ENCODE peak calls at places on chromosomes 7 and 10, in five cellular contexts. O, R, F, T and Q are unnamed samples. For H3K9me3, the result is how much of the 10 kb centered on the place peaks cover.

GRCh38 chr10:78905940-78906308 is 162.8 kb upstream of the ZMIZ1 start:
- DNase-seq in R (peak), F (no peak), O (no peak), T (no peak), Q (no peak)

GRCh38 chr7:149469806-149470205 is 8.9 kb upstream of the ZNF777 start:
- DNase-seq in O (no peak), F (no peak), R (no peak), T (no peak), Q (no peak)

GRCh38 chr7:131026297-131027003 is 292.4 kb upstream of the KLF14 start:
- DNase-seq in F (peak), T (no peak), R (no peak), O (no peak), Q (no peak)

GRCh38 chr10:79239275-79239779 is 107.9 kb upstream of the PPIF start:
- DNase-seq in R (peak), O (peak), F (peak), T (peak), Q (no peak)

GRCh38 chr10:117216611-117217195 is 19.4 kb downstream of the KCNK18 start:
- DNase-seq in O (peak), T (peak), F (peak), R (peak), Q (peak)

GRCh38 chr10:114485695-114486400 is 81.5 kb upstream of the AFAP1L2 start:
- DNase-seq in F (no peak), T (peak), O (no peak), R (no peak), Q (no peak)

GRCh38 chr10:103758294-103758681 is 97.1 kb downstream of the SH3PXD2A start:
- DNase-seq in R (no peak), F (peak), O (no peak), T (no peak), Q (no peak)

GRCh38 chr7:74058486-74058885 is 25.1 kb upstream of the LIMK1 start:
- DNase-seq in O (no peak), F (no peak), R (no peak), T (no peak), Q (no peak)

GRCh38 chr10:103676851-103677417 is 178.4 kb downstream of the SH3PXD2A start:
- DNase-seq in O (peak), R (peak), T (peak), F (peak), Q (no peak)

GRCh38 chr10:73810735-73811465 is 498 bp downstream of the NDST2 start:
- DNase-seq in R (peak), O (peak), F (peak), T (no peak), Q (peak)

GRCh38 chr10:80580811-80581468 is 43.2 kb downstream of the SH2D4B start:
- DNase-seq in O (no peak), R (no peak), T (no peak), F (no peak), Q (no peak)

GRCh38 chr7:116999316-116999715 is 46.0 kb downstream of the ST7 start:
- DNase-seq in F (no peak), O (no peak), R (no peak), T (no peak), Q (no peak)

GRCh38 chr7:112069879-112070321 is 136.3 kb downstream of the DOCK4 start:
- DNase-seq in O (no peak), F (peak), R (no peak), T (no peak), Q (no peak)

GRCh38 chr7:135077642-135078041 is 70.2 kb upstream of the TMEM140 start:
- DNase-seq in O (no peak), F (no peak), T (no peak), R (no peak), Q (no peak)

DNA sequence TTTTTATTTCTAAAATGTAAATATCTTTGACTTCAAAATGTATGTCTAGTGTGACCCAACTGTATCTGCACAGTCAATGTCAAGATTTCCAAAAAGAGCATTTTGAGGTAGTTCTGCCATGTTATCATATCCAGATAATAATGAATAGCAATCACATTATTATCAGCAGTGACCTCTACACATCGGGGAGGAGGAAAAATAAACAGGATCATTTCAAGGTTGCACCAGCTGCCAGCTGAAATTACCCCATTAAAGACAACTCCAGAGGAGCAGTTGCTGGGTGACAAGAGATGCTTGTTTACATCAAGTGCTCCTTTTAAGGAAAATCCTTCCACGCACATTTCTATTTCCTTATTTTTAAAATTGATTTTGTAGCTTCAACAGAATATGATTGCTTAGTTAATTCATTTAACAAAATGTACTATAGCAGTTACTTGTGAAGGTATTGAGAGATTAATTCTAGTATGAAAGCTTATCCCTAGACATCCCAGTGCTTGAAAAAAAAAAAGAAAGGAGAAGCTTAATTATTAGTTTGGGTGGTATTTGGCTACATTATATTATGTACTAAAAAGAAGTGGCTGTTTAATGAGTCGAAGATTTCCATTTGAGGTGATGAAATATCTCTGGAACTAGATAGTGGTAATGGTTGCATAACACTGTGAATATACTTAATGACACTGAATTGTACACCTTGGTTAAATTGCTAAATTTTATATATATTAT is 19.3 kb upstream of the SLC35G1 start:
- DNase-seq in F (peak), O (no peak), T (no peak), R (no peak), Q (no peak)
- H3K27ac ChIP-seq in F (no peak), O (no peak), T (no peak), R (no peak), Q (no peak)

GRCh38 chr7:64359543-64359942 is 45.8 kb downstream of the ZNF736 start:
- DNase-seq in O (no peak), F (no peak), R (no peak), T (no peak), Q (no peak)
- H3K9me3 ChIP-seq in O (under half), F (under half), R (half or more), T (under half), Q (under half)

GRCh38 chr10:7484456-7485266 is 73.8 kb upstream of the SFMBT2 start:
- DNase-seq in F (no peak), R (no peak), O (no peak), T (no peak), Q (peak)
- H3K27ac ChIP-seq in F (no peak), R (peak), O (peak), T (peak), Q (peak)

DNA sequence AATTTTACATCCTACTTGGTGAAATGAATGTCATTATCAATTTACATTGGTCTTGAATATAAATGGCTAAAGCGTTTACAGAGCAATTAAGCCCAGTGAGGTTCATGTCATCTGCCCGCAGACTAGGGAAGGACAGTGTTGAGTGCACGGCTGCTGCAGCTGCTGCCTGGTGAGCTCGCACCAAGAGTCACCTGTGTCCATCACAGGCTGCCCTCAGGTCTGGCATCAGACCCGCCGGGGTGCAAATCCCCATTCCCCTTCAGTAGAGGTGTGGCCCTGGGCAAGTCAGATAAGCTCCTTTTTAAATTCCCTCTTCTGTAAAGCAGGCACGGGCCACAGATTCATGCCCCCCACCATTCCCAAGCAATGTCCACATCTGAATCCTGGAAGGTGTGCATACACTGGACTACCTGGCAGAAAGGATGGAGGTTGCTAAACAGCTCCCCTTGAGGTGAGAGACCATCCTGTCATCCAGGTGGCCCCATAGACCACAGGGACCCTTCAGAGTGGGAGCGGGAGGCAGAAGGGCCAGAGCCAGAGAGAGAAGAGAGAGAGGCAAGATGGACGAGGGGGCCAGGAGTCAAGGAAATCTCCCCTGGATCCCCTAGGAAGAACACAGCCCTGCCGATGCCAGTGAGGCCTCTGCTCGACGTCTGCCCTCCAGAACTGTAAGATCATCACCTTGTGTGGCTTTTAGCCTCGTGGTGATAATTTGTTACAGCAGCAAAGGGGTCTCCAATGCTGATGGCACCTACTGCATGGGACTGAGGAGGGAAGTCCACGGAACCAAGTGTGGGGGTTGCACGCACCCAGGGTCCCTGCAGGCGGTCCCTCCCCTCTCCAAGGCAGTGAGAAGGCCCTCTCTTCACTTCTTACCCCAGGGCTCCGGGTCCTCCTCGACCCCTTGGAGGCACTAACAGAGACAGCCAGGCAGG is 168.8 kb downstream of the TCERG1L start:
- DNase-seq in F (no peak), T (no peak), O (peak), R (no peak), Q (no peak)
- H3K9me3 ChIP-seq in F (under half), T (under half), O (under half), R (under half), Q (under half)

DNA sequence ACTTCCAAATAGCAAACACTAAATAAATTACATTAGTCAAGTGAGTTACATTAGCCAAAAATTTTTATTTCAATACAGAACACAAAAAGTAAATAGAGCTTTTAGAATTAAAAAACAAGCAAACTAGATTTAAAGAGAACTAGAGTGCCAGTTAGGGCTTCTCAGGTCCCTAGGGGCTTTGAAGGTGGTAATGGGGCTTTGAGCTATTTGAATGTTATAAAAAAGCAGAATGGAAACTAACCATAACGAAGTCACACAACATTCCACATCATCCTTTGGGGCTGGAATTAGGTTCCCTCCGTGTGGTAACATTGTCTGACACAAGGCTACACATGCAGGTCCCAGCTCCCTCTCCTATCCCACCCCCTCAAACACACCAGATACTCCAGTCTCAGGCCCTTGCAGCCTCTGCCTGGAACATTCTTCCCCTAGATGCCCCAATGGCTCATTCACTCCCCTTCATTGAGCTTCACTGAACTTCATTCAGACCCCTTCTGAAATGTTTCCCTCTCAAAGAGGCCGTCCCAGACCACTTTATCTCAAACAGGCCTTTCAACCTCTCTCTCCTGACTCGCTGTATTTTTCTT is 15.3 kb downstream of the JAZF1 start:
- DNase-seq in R (no peak), O (no peak), F (peak), T (no peak), Q (no peak)
- H3K27ac ChIP-seq in R (no peak), O (no peak), F (peak), T (no peak), Q (no peak)

GRCh38 chr7:57274535-57275283 is 142.5 kb upstream of the ZNF479 start:
- DNase-seq in R (no peak), F (no peak), T (no peak), O (no peak), Q (no peak)
- H3K9me3 ChIP-seq in R (half or more), F (under half), T (under half), O (under half), Q (under half)

DNA sequence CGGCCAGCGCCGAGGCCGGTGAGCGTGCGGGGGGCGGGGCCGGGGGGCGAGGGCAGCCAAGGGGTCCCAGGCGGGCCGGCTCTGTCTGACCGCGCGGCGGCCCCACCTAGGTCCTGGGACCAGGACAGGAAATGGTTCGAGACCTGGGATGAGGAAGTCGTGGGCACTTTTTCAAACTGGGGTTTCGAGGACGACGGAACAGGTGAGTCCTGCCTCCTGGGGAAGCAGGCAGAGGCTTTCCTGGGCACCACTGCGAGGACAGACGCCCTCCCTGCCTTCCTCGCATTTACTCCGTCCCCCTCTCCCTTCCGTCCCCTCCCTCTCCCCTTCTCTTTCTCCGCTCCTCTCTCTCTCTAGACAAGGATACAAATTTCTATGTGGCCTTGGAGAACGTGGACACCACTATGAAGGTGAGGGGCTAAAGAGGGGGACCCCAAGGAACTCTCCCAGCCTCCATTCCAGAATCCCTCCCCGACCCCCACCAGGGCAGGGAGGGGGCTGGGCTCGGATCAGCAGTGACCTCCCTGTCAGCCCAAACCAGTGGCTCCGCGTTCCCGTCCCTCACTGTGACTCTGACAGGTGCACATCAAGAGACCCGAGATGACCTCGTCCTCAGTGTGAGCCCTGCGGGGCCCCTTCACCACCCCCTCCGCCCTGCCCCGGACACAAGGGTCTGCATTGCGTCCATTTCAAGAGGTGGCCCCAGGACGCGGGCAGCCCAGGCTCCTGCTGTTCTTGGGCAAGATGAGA is 2.6 kb upstream of the MUC12 start:
- DNase-seq in F (no peak), R (no peak), O (no peak), T (no peak), Q (no peak)
- H3K27ac ChIP-seq in F (no peak), R (no peak), O (no peak), T (peak), Q (no peak)